ENCODE peak calls at places on chromosomes 4 and X, in six cellular contexts. One of them, this sample, is unnamed.

GRCh38 chr4:10506077-10506476 is 48.9 kb upstream of the ZNF518B start:
- DNase-seq in sigmoid colon: no peak
- DNase-seq in IMR-90: no peak
- DNase-seq in right lobe of liver: no peak
- DNase-seq in mammary epithelial cell: no peak
- DNase-seq in upper lobe of right lung: no peak
- DNase-seq in this sample: no peak

GRCh38 chrX:132631579-132632232 is 142.9 kb upstream of the MBNL3 start:
- DNase-seq in IMR-90: peak; percentile 40
- DNase-seq in sigmoid colon: no peak
- DNase-seq in right lobe of liver: no peak
- DNase-seq in upper lobe of right lung: no peak
- DNase-seq in mammary epithelial cell: peak; percentile 14
- DNase-seq in this sample: no peak

GRCh38 chrX:13026877-13027652 is 17.4 kb downstream of the FAM9C start:
- DNase-seq in IMR-90: no peak
- DNase-seq in upper lobe of right lung: no peak
- DNase-seq in sigmoid colon: no peak
- DNase-seq in right lobe of liver: no peak
- DNase-seq in mammary epithelial cell: no peak
- DNase-seq in this sample: no peak

GRCh38 chrX:47585273-47585672 is 3.0 kb downstream of the TIMP1 start:
- DNase-seq in mammary epithelial cell: no peak
- DNase-seq in upper lobe of right lung: no peak
- DNase-seq in sigmoid colon: no peak
- DNase-seq in right lobe of liver: no peak
- DNase-seq in IMR-90: no peak
- DNase-seq in this sample: no peak

GRCh38 chr4:35793045-35793722 is 451.1 kb downstream of the ARAP2 start:
- DNase-seq in right lobe of liver: no peak
- DNase-seq in mammary epithelial cell: no peak
- DNase-seq in upper lobe of right lung: no peak
- DNase-seq in sigmoid colon: no peak
- DNase-seq in IMR-90: no peak
- DNase-seq in this sample: no peak

GRCh38 chr4:176631611-176632010 is 161.1 kb downstream of the VEGFC start:
- DNase-seq in right lobe of liver: no peak
- DNase-seq in upper lobe of right lung: no peak
- DNase-seq in mammary epithelial cell: no peak
- DNase-seq in sigmoid colon: no peak
- DNase-seq in IMR-90: no peak
- DNase-seq in this sample: no peak

GRCh38 chrX:65644621-65645287 is 22.7 kb upstream of the MSN start:
- DNase-seq in sigmoid colon: peak; percentile 94
- DNase-seq in right lobe of liver: peak; percentile 86
- DNase-seq in mammary epithelial cell: peak; percentile 81
- DNase-seq in upper lobe of right lung: peak; percentile 81
- DNase-seq in IMR-90: peak; percentile 79
- DNase-seq in this sample: peak; percentile 80

GRCh38 chr4:146235654-146236570 is 21.6 kb downstream of the REELD1 start:
- DNase-seq in mammary epithelial cell: no peak
- DNase-seq in right lobe of liver: no peak
- DNase-seq in upper lobe of right lung: no peak
- DNase-seq in IMR-90: no peak
- DNase-seq in sigmoid colon: no peak
- DNase-seq in this sample: no peak

GRCh38 chr4:150583287-150584197 is 1.6 kb downstream of the MAB21L2 start:
- DNase-seq in right lobe of liver: peak; percentile 84
- DNase-seq in upper lobe of right lung: no peak
- DNase-seq in mammary epithelial cell: no peak
- DNase-seq in sigmoid colon: peak; percentile 85
- DNase-seq in IMR-90: peak; percentile 47
- DNase-seq in this sample: no peak

GRCh38 chr4:35541146-35541887 is 703.0 kb downstream of the ARAP2 start:
- DNase-seq in IMR-90: no peak
- DNase-seq in right lobe of liver: no peak
- DNase-seq in sigmoid colon: no peak
- DNase-seq in upper lobe of right lung: peak; percentile 29
- DNase-seq in mammary epithelial cell: no peak
- DNase-seq in this sample: no peak

GRCh38 chr4:1982124-1983052 is 26.4 kb downstream of the NELFA start:
- DNase-seq in mammary epithelial cell: no peak
- DNase-seq in right lobe of liver: no peak
- DNase-seq in IMR-90: no peak
- DNase-seq in sigmoid colon: no peak
- DNase-seq in upper lobe of right lung: peak; percentile 51
- DNase-seq in this sample: no peak

GRCh38 chrX:150507251-150507856 is 61.1 kb upstream of the MTM1 start:
- DNase-seq in IMR-90: no peak
- DNase-seq in upper lobe of right lung: no peak
- DNase-seq in right lobe of liver: peak; percentile 65
- DNase-seq in mammary epithelial cell: no peak
- DNase-seq in sigmoid colon: no peak
- DNase-seq in this sample: no peak

GRCh38 chr4:174485025-174485424 is 37.3 kb downstream of the HPGD start:
- DNase-seq in mammary epithelial cell: no peak
- DNase-seq in sigmoid colon: no peak
- DNase-seq in IMR-90: no peak
- DNase-seq in upper lobe of right lung: no peak
- DNase-seq in right lobe of liver: no peak
- DNase-seq in this sample: no peak

GRCh38 chr4:61770456-61770855 is 570.3 kb downstream of the ADGRL3 start:
- DNase-seq in mammary epithelial cell: no peak
- DNase-seq in right lobe of liver: no peak
- DNase-seq in IMR-90: no peak
- DNase-seq in upper lobe of right lung: no peak
- DNase-seq in sigmoid colon: no peak
- DNase-seq in this sample: no peak

GRCh38 chrX:68694429-68695205 is 47.2 kb downstream of the STARD8 start:
- DNase-seq in right lobe of liver: peak; percentile 59
- DNase-seq in upper lobe of right lung: no peak
- DNase-seq in mammary epithelial cell: no peak
- DNase-seq in IMR-90: no peak
- DNase-seq in sigmoid colon: no peak
- DNase-seq in this sample: no peak

GRCh38 chrX:7068939-7069367 is 78.6 kb upstream of the STS start:
- DNase-seq in IMR-90: no peak
- DNase-seq in mammary epithelial cell: peak; percentile 60
- DNase-seq in upper lobe of right lung: no peak
- DNase-seq in sigmoid colon: no peak
- DNase-seq in right lobe of liver: no peak
- DNase-seq in this sample: no peak

GRCh38 chrX:41616935-41617334 is 71.8 kb upstream of the GPR34 start:
- DNase-seq in IMR-90: no peak
- DNase-seq in sigmoid colon: no peak
- DNase-seq in mammary epithelial cell: no peak
- DNase-seq in upper lobe of right lung: no peak
- DNase-seq in right lobe of liver: no peak
- DNase-seq in this sample: no peak

GRCh38 chrX:137545711-137546651 is 19.9 kb upstream of the ZIC3 start:
- DNase-seq in right lobe of liver: no peak
- DNase-seq in mammary epithelial cell: no peak
- DNase-seq in upper lobe of right lung: no peak
- DNase-seq in sigmoid colon: no peak
- DNase-seq in IMR-90: no peak
- DNase-seq in this sample: no peak

GRCh38 chr4:109701566-109702399 is 1.5 kb downstream of the CASP6 start:
- DNase-seq in IMR-90: no peak
- DNase-seq in sigmoid colon: no peak
- DNase-seq in right lobe of liver: no peak
- DNase-seq in upper lobe of right lung: no peak
- DNase-seq in mammary epithelial cell: peak; percentile 9
- DNase-seq in this sample: no peak

GRCh38 chrX:22406332-22406731 is 133.6 kb downstream of the CBLL2 start:
- DNase-seq in sigmoid colon: no peak
- DNase-seq in upper lobe of right lung: no peak
- DNase-seq in IMR-90: no peak
- DNase-seq in right lobe of liver: no peak
- DNase-seq in mammary epithelial cell: no peak
- DNase-seq in this sample: no peak

GRCh38 chr4:28225005-28225404 is 1364.4 kb downstream of the STIM2 start:
- DNase-seq in mammary epithelial cell: peak; percentile 52
- DNase-seq in sigmoid colon: no peak
- DNase-seq in upper lobe of right lung: no peak
- DNase-seq in IMR-90: peak; percentile 67
- DNase-seq in right lobe of liver: peak; percentile 51
- DNase-seq in this sample: no peak

GRCh38 chrX:129981207-129981553 is 1.3 kb upstream of the BCORL1 start:
- DNase-seq in mammary epithelial cell: no peak
- DNase-seq in upper lobe of right lung: no peak
- DNase-seq in sigmoid colon: no peak
- DNase-seq in IMR-90: no peak
- DNase-seq in right lobe of liver: no peak
- DNase-seq in this sample: no peak

GRCh38 chrX:129984196-129984962 is 1.9 kb downstream of the BCORL1 start:
- DNase-seq in right lobe of liver: peak; percentile 45
- DNase-seq in upper lobe of right lung: peak; percentile 73
- DNase-seq in mammary epithelial cell: no peak
- DNase-seq in sigmoid colon: peak; percentile 67
- DNase-seq in IMR-90: no peak
- DNase-seq in this sample: no peak

GRCh38 chrX:129983575-129984131 is 1.2 kb downstream of the BCORL1 start:
- DNase-seq in IMR-90: no peak
- DNase-seq in sigmoid colon: peak; percentile 65
- DNase-seq in upper lobe of right lung: peak; percentile 64
- DNase-seq in right lobe of liver: no peak
- DNase-seq in mammary epithelial cell: no peak
- DNase-seq in this sample: no peak

GRCh38 chrX:129981752-129982299 is 609 bp upstream of the BCORL1 start:
- DNase-seq in IMR-90: no peak
- DNase-seq in sigmoid colon: no peak
- DNase-seq in right lobe of liver: peak; percentile 39
- DNase-seq in upper lobe of right lung: peak; percentile 44
- DNase-seq in mammary epithelial cell: no peak
- DNase-seq in this sample: no peak

GRCh38 chrX:129982300-129983246 is at the start of gene BCORL1:
- DNase-seq in sigmoid colon: peak; percentile 97
- DNase-seq in mammary epithelial cell: peak; percentile 86
- DNase-seq in upper lobe of right lung: peak; percentile 94
- DNase-seq in right lobe of liver: peak; percentile 92
- DNase-seq in IMR-90: peak; percentile 89
- DNase-seq in this sample: peak; percentile 83
- TF ChIP-seq CTCF in sigmoid colon: no peak
- TF ChIP-seq CTCF in mammary epithelial cell: no peak
- TF ChIP-seq CTCF in upper lobe of right lung: no peak
- TF ChIP-seq CTCF in right lobe of liver: no peak
- TF ChIP-seq CTCF in IMR-90: no peak
- TF ChIP-seq CTCF in this sample: no peak

GRCh38 chr4:163528618-163529017 is 34.1 kb downstream of the TMA16 start:
- DNase-seq in sigmoid colon: no peak
- DNase-seq in right lobe of liver: no peak
- DNase-seq in mammary epithelial cell: no peak
- DNase-seq in IMR-90: no peak
- DNase-seq in upper lobe of right lung: no peak
- DNase-seq in this sample: no peak

GRCh38 chr4:163523791-163524365 is 29.4 kb downstream of the TMA16 start:
- DNase-seq in sigmoid colon: no peak
- DNase-seq in upper lobe of right lung: no peak
- DNase-seq in IMR-90: no peak
- DNase-seq in right lobe of liver: no peak
- DNase-seq in mammary epithelial cell: no peak
- DNase-seq in this sample: no peak

GRCh38 chr4:163525982-163526381 is 31.5 kb downstream of the TMA16 start:
- DNase-seq in IMR-90: no peak
- DNase-seq in right lobe of liver: no peak
- DNase-seq in mammary epithelial cell: no peak
- DNase-seq in sigmoid colon: no peak
- DNase-seq in upper lobe of right lung: no peak
- DNase-seq in this sample: no peak

DNA sequence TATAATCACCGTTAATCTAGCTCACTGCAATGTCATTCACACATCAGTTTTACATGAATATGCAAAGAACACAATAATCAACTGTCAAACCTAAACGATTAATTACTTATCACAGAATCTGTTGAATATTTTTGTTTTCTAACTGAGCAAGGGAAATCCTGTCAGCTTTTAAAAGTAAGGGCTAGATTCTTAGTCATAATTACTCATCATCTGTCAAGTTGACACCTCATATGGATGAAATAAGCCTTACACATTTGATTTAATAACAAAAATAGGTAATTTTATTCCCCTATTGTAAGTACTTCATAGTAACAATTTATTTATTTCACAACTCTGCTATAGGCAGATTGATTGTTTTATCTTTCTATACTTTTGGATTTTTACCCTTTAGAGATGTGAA is 32.7 kb downstream of the TMA16 start:
- DNase-seq in right lobe of liver: no peak
- DNase-seq in sigmoid colon: no peak
- DNase-seq in upper lobe of right lung: no peak
- DNase-seq in mammary epithelial cell: no peak
- DNase-seq in IMR-90: no peak
- DNase-seq in this sample: no peak
- H3K36me3 ChIP-seq in right lobe of liver: peaks cover 3% of the 10 kb centered on the region
- H3K36me3 ChIP-seq in sigmoid colon: peaks cover 9% of the 10 kb centered on the region
- H3K36me3 ChIP-seq in upper lobe of right lung: peaks cover 62% of the 10 kb centered on the region
- H3K36me3 ChIP-seq in mammary epithelial cell: peaks cover 34% of the 10 kb centered on the region
- H3K36me3 ChIP-seq in IMR-90: peaks cover 10% of the 10 kb centered on the region
- H3K36me3 ChIP-seq in this sample: peaks cover 88% of the 10 kb centered on the region

GRCh38 chr4:37729649-37730004 is 43.5 kb upstream of the RELL1 start:
- DNase-seq in IMR-90: no peak
- DNase-seq in right lobe of liver: no peak
- DNase-seq in sigmoid colon: no peak
- DNase-seq in mammary epithelial cell: no peak
- DNase-seq in upper lobe of right lung: no peak
- DNase-seq in this sample: no peak
- H3K27ac ChIP-seq in IMR-90: no peak overlapping the region
- H3K27ac ChIP-seq in right lobe of liver: no peak overlapping the region
- H3K27ac ChIP-seq in sigmoid colon: no peak overlapping the region
- H3K27ac ChIP-seq in mammary epithelial cell: no peak overlapping the region
- H3K27ac ChIP-seq in upper lobe of right lung: no peak overlapping the region
- H3K27ac ChIP-seq in this sample: no peak overlapping the region

DNA sequence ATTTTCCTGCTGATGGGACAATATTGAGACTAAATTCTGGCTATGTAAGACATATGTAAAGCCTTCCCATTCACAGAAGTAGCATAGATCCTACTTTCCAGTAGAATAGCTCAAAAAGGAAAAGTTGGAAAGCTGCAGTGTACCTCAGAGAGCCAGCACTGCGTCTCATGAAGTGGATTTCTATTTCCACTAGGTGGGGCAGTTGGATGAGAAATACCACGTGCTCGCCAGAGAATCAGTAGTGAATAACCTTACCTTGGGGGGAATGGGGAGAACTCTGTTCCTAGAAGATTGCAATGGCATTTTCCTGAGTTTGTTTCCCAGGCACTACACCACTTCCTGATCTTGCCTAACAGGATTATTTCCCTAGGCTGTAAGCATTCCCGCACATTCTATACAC is 907.1 kb downstream of the FSTL5 start:
- DNase-seq in sigmoid colon: no peak
- DNase-seq in IMR-90: no peak
- DNase-seq in mammary epithelial cell: no peak
- DNase-seq in right lobe of liver: no peak
- DNase-seq in upper lobe of right lung: no peak
- DNase-seq in this sample: no peak
- TF ChIP-seq CTCF in sigmoid colon: no peak
- TF ChIP-seq CTCF in IMR-90: peak; percentile 7
- TF ChIP-seq CTCF in mammary epithelial cell: peak; percentile 31
- TF ChIP-seq CTCF in right lobe of liver: peak; percentile 11
- TF ChIP-seq CTCF in upper lobe of right lung: no peak
- TF ChIP-seq CTCF in this sample: peak; percentile 24